ENCODE peak calls at places on chromosomes 4 and X, in six cellular contexts. R is neuronal stem cell, D is H9, H is IMR-90, O is H1, C is trophoblast cell. W is an unnamed sample.

GRCh38 chr4:26176621-26177121 is 144.1 kb upstream of the RBPJ start:
- DNase-seq in R (no peak), D (no peak), H (peak), O (no peak), C (no peak), W (no peak)

GRCh38 chr4:137530176-137530575 is 2.1 kb downstream of the PCDH18 start:
- DNase-seq in R (no peak), D (no peak), H (peak), O (no peak), C (no peak), W (peak)

GRCh38 chrX:152637649-152638442 is at the start of gene GABRQ:
- DNase-seq in R (peak), D (peak), H (no peak), O (peak), C (peak), W (no peak)

GRCh38 chr4:18454349-18454748 is 432.8 kb upstream of the LCORL start:
- DNase-seq in R (no peak), D (no peak), H (no peak), O (no peak), C (no peak), W (no peak)

GRCh38 chr4:72997409-72997808 is 72.1 kb downstream of the COX18 start:
- DNase-seq in R (no peak), D (no peak), H (peak), O (no peak), C (peak), W (no peak)

GRCh38 chrX:34918856-34919255 is 23.7 kb upstream of the FAM47B start:
- DNase-seq in R (peak), D (peak), H (peak), O (no peak), C (peak), W (peak)

GRCh38 chr4:8211737-8212581 is 12.9 kb downstream of the SH3TC1 start:
- DNase-seq in R (no peak), D (no peak), H (no peak), O (no peak), C (no peak), W (no peak)

GRCh38 chr4:146494143-146494542 is 27.6 kb downstream of the SLC10A7 start:
- DNase-seq in R (no peak), D (no peak), H (no peak), O (no peak), C (no peak), W (no peak)

GRCh38 chrX:54811301-54811885 is 3.8 kb downstream of the MAGED2 start:
- DNase-seq in R (no peak), D (no peak), H (no peak), O (no peak), C (no peak), W (no peak)

GRCh38 chr4:117965608-117966007 is 68.7 kb upstream of the NDST3 start:
- DNase-seq in R (no peak), D (no peak), H (no peak), O (no peak), C (no peak), W (no peak)

GRCh38 chr4:168647976-168648375 is 151.1 kb downstream of the PALLD start:
- DNase-seq in R (no peak), D (no peak), H (no peak), O (no peak), C (no peak), W (no peak)

GRCh38 chrX:119015407-119016242 is 41.2 kb downstream of the LONRF3 start:
- DNase-seq in R (no peak), D (no peak), H (peak), O (no peak), C (peak), W (peak)

DNA sequence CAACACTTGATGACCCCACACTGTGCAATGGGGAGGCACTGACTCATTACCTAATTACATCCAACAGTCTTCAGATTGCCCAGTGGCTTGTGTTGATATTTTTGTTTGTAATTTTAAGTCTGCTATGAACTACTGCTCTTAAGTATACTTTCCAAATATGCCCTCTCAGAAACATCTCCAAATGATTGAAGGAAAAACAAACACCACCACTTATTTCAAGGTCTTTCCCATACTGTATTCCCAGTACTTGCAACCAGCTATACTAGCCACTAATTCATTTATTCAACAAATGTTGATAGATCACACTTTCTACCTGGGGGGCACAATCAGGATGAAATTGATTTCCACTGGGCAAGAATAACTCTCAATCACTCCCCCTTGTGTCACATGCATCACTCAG is 302.2 kb upstream of the CPEB2 start:
- DNase-seq in R (no peak), D (no peak), H (no peak), O (no peak), C (no peak), W (no peak)
- H4K91ac ChIP-seq in R (no peak), D (no peak), H (no peak), O (no peak), C (no peak), W (no peak)

DNA sequence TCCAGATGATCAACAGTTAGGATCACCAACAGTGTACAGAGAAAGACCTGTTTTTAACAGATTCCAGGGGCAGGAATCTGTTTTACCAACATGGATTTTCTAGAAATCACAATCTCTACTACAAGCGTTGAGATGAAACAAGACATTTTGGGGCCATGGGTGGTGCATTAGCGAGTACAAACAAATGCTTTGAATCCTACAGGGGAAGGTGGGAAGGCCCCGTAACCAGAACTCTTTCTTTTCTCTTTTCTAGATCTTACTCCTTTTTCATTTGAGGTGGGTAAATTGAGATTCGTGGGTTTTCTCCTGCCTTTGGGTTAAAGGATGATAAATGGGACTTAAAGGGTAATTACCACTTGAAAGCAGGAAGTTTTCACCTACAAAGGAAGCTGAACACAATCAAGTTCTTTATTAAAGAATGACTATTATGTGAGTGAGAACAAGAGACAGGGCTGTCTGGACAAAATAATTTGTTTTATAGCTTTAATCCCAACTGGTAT is 189.9 kb upstream of the ANXA3 start:
- DNase-seq in R (no peak), D (no peak), H (no peak), O (no peak), C (no peak), W (no peak)
- H4K91ac ChIP-seq in R (no peak), D (no peak), H (no peak), O (peak), C (no peak), W (no peak)

GRCh38 chr4:6372649-6373525 is 99.5 kb downstream of the PPP2R2C start:
- DNase-seq in R (peak), D (peak), H (peak), O (no peak), C (peak), W (peak)

GRCh38 chr4:6377626-6378492 is 94.6 kb downstream of the PPP2R2C start:
- DNase-seq in R (peak), D (no peak), H (no peak), O (no peak), C (no peak), W (no peak)

GRCh38 chr4:6373541-6374410 is 98.6 kb downstream of the PPP2R2C start:
- DNase-seq in R (no peak), D (no peak), H (no peak), O (no peak), C (no peak), W (no peak)

GRCh38 chr4:6374575-6374974 is 97.8 kb downstream of the PPP2R2C start:
- DNase-seq in R (no peak), D (no peak), H (no peak), O (no peak), C (no peak), W (no peak)

DNA sequence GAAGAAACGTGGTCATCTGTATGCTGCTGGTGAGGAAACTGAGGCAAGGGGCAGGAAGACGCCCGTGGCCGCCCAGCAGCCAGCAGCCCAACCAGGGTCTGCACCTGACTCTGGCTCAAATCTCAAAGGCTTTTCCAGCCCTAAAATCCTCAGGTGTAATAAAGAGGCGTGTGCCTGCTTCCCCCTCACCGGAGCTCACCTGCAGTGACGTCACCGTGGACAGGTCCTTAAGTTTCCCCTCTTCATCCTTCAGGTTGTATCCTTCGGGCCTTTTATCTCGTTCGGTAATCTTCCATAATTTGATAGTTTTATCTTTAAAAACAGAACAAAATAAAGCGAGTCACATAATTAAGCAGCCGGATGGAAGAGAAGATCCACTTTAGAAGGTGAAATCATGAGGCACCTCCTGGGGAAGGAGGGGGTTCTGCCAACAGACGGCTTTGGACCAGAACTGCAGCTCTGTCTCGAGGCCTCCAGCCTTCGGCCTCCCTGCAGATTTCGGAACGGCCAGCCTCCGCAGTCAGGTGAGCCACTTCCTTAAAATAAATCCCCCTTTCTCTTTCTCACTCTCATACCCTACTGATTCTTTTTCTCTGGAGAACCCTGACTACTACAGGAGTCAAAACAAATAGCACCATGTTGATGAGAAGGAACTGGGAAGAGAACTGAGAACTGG is 96.7 kb downstream of the PPP2R2C start:
- DNase-seq in R (no peak), D (no peak), H (no peak), O (no peak), C (no peak), W (no peak)
- H4K91ac ChIP-seq in R (no peak), D (no peak), H (no peak), O (no peak), C (no peak), W (no peak)

GRCh38 chr4:107719927-107720722 is at the start of gene PAPSS1:
- DNase-seq in R (peak), D (peak), H (peak), O (peak), C (peak), W (peak)
- H4K91ac ChIP-seq in R (no peak), D (no peak), H (peak), O (no peak), C (peak), W (peak)

W was measured in mesenchymal stem cell.